ENCODE peak calls at places on chromosomes 4 and X, in five cellular contexts. One of them, this sample, is unnamed.

GRCh38 chrX:64977830-64978229 is 1.6 kb upstream of the ZC4H2 start:
- DNase-seq in skeletal muscle cell: no peak
- DNase-seq in mucosa of descending colon: no peak
- DNase-seq in PC-3: peak
- DNase-seq in brain microvascular endothelial cell: no peak
- DNase-seq in this sample: no peak

GRCh38 chrX:135951291-135951690 is 22.5 kb downstream of the MMGT1 start:
- DNase-seq in skeletal muscle cell: no peak
- DNase-seq in mucosa of descending colon: no peak
- DNase-seq in PC-3: no peak
- DNase-seq in brain microvascular endothelial cell: no peak
- DNase-seq in this sample: no peak

GRCh38 chr4:3283483-3283882 is 9.3 kb upstream of the RGS12 start:
- DNase-seq in skeletal muscle cell: no peak
- DNase-seq in mucosa of descending colon: no peak
- DNase-seq in PC-3: no peak
- DNase-seq in brain microvascular endothelial cell: no peak
- DNase-seq in this sample: no peak

GRCh38 chrX:109732319-109732779 is 708 bp downstream of the ACSL4 start:
- DNase-seq in skeletal muscle cell: peak
- DNase-seq in mucosa of descending colon: no peak
- DNase-seq in PC-3: peak
- DNase-seq in brain microvascular endothelial cell: no peak
- DNase-seq in this sample: no peak

GRCh38 chr4:167622481-167623240 is 388.4 kb upstream of the SPOCK3 start:
- DNase-seq in skeletal muscle cell: no peak
- DNase-seq in mucosa of descending colon: peak
- DNase-seq in PC-3: peak
- DNase-seq in brain microvascular endothelial cell: peak
- DNase-seq in this sample: peak

GRCh38 chr4:123017636-123018390 is 95.4 kb upstream of the NUDT6 start:
- DNase-seq in skeletal muscle cell: peak
- DNase-seq in mucosa of descending colon: no peak
- DNase-seq in PC-3: peak
- DNase-seq in brain microvascular endothelial cell: peak
- DNase-seq in this sample: peak

GRCh38 chrX:497201-497710 is 110.5 kb upstream of the PPP2R3B start:
- DNase-seq in skeletal muscle cell: no peak
- DNase-seq in mucosa of descending colon: no peak
- DNase-seq in PC-3: no peak
- DNase-seq in brain microvascular endothelial cell: no peak
- DNase-seq in this sample: no peak

GRCh38 chrX:26008042-26008441 is 130.1 kb upstream of the MAGEB18 start:
- DNase-seq in skeletal muscle cell: no peak
- DNase-seq in mucosa of descending colon: no peak
- DNase-seq in PC-3: no peak
- DNase-seq in brain microvascular endothelial cell: no peak
- DNase-seq in this sample: no peak

GRCh38 chrX:97238632-97239031 is 354.9 kb downstream of the RPA4 start:
- DNase-seq in skeletal muscle cell: peak
- DNase-seq in mucosa of descending colon: no peak
- DNase-seq in PC-3: peak
- DNase-seq in brain microvascular endothelial cell: peak
- DNase-seq in this sample: no peak

GRCh38 chr4:84499065-84499982 is at the start of gene NKX6-1:
- DNase-seq in skeletal muscle cell: peak
- DNase-seq in mucosa of descending colon: peak
- DNase-seq in PC-3: peak
- DNase-seq in brain microvascular endothelial cell: peak
- DNase-seq in this sample: peak

GRCh38 chr4:8368998-8369397 is 71.5 kb downstream of the ACOX3 start:
- DNase-seq in skeletal muscle cell: no peak
- DNase-seq in mucosa of descending colon: no peak
- DNase-seq in PC-3: no peak
- DNase-seq in brain microvascular endothelial cell: no peak
- DNase-seq in this sample: no peak

GRCh38 chr4:52051213-52051614 is at the start of gene SPATA18:
- DNase-seq in skeletal muscle cell: no peak
- DNase-seq in mucosa of descending colon: peak
- DNase-seq in PC-3: no peak
- DNase-seq in brain microvascular endothelial cell: no peak
- DNase-seq in this sample: no peak

GRCh38 chr4:120977435-120977997 is 55.0 kb upstream of the PRDM5 start:
- DNase-seq in skeletal muscle cell: peak
- DNase-seq in mucosa of descending colon: no peak
- DNase-seq in PC-3: peak
- DNase-seq in brain microvascular endothelial cell: peak
- DNase-seq in this sample: peak

GRCh38 chrX:115625577-115626301 is 64.8 kb downstream of the PLS3 start:
- DNase-seq in skeletal muscle cell: no peak
- DNase-seq in mucosa of descending colon: no peak
- DNase-seq in PC-3: no peak
- DNase-seq in brain microvascular endothelial cell: no peak
- DNase-seq in this sample: peak

This sample was measured in fibroblast of the conjunctiva.